ENCODE peak calls at places on chromosomes 7 and 10, in eight cellular contexts. L is GM12865; T is HFFc6; G is activated CD4-positive, alpha-beta T cell treated with anti-CD3 and anti-CD28 coated beads for 4 hours; I is HCT116; P is stimulated activated CD4-positive, alpha-beta T cell treated with anti-CD3 and anti-CD28 coated beads, Interleukin-2, amount 100 ng/mL, for 48 hours; H is NCI-H1105; F is pons. V is an unnamed sample.

GRCh38 chr7:1223196-1224092 is 9.2 kb upstream of the UNCX start:
- DNase-seq in L (peak), T (no peak), G (no peak), I (no peak), P (no peak), H (no peak), F (no peak), V (no peak)

GRCh38 chr10:78173360-78174020 is 139.8 kb downstream of the RPS24 start:
- DNase-seq in L (no peak), T (no peak), G (no peak), I (no peak), P (no peak), H (no peak), F (no peak), V (no peak)

GRCh38 chr10:115827180-115827579 is 445.8 kb downstream of the GFRA1 start:
- DNase-seq in L (no peak), T (peak), G (no peak), I (no peak), P (no peak), H (no peak), F (no peak), V (no peak)

GRCh38 chr7:130266258-130266960 is at the start of gene CPA2:
- DNase-seq in L (no peak), T (no peak), G (no peak), I (no peak), P (no peak), H (no peak), F (no peak), V (no peak)

GRCh38 chr7:98000356-98000755 is 10.4 kb upstream of the OCM2 start:
- DNase-seq in L (peak), T (no peak), G (no peak), I (no peak), P (no peak), H (no peak), F (no peak), V (no peak)

GRCh38 chr7:66747385-66748126 is 7.0 kb downstream of the RABGEF1 start:
- DNase-seq in L (no peak), T (no peak), G (no peak), I (no peak), P (no peak), H (no peak), F (no peak), V (no peak)

GRCh38 chr10:124541076-124541903 is 79.7 kb downstream of the LHPP start:
- DNase-seq in L (no peak), T (no peak), G (no peak), I (no peak), P (no peak), H (no peak), F (no peak), V (no peak)

GRCh38 chr10:69902835-69903535 is 101.3 kb downstream of the COL13A1 start:
- DNase-seq in L (no peak), T (no peak), G (no peak), I (no peak), P (no peak), H (no peak), F (no peak), V (no peak)

V was measured in NCI-H1048.